ENCODE peak calls at places on chromosomes 16 and 17, in seven cellular contexts. One of them, this sample, is unnamed.

GRCh38 chr17:27481327-27481726 is 25.1 kb downstream of the KSR1 start:
- DNase-seq in heart left ventricle: no peak
- DNase-seq in Peyer's patch: peak; percentile 75
- DNase-seq in DND-41: peak; percentile 42
- DNase-seq in neural progenitor cell: no peak
- DNase-seq in psoas muscle: no peak
- DNase-seq in cardiac muscle cell: no peak
- DNase-seq in this sample: no peak

GRCh38 chr17:28920191-28920590 is 17.3 kb upstream of the DHRS13 start:
- DNase-seq in heart left ventricle: no peak
- DNase-seq in Peyer's patch: no peak
- DNase-seq in DND-41: no peak
- DNase-seq in neural progenitor cell: no peak
- DNase-seq in psoas muscle: no peak
- DNase-seq in cardiac muscle cell: no peak
- DNase-seq in this sample: no peak

GRCh38 chr16:57775661-57776469 is 26.4 kb downstream of the KIFC3 start:
- DNase-seq in heart left ventricle: peak; percentile 27
- DNase-seq in Peyer's patch: no peak
- DNase-seq in DND-41: no peak
- DNase-seq in neural progenitor cell: peak; percentile 95
- DNase-seq in psoas muscle: peak; percentile 67
- DNase-seq in cardiac muscle cell: peak; percentile 21
- DNase-seq in this sample: no peak

GRCh38 chr17:66275651-66276050 is 26.8 kb upstream of the PRKCA start:
- DNase-seq in heart left ventricle: no peak
- DNase-seq in Peyer's patch: no peak
- DNase-seq in DND-41: no peak
- DNase-seq in neural progenitor cell: no peak
- DNase-seq in psoas muscle: no peak
- DNase-seq in cardiac muscle cell: peak; percentile 78
- DNase-seq in this sample: no peak

GRCh38 chr16:25097304-25097988 is 14.1 kb upstream of the LCMT1 start:
- DNase-seq in heart left ventricle: no peak
- DNase-seq in Peyer's patch: no peak
- DNase-seq in DND-41: no peak
- DNase-seq in neural progenitor cell: no peak
- DNase-seq in psoas muscle: no peak
- DNase-seq in cardiac muscle cell: peak; percentile 10
- DNase-seq in this sample: no peak

GRCh38 chr16:67449328-67449727 is 18.4 kb downstream of the HSD11B2 start:
- DNase-seq in heart left ventricle: peak; percentile 80
- DNase-seq in Peyer's patch: no peak
- DNase-seq in DND-41: no peak
- DNase-seq in neural progenitor cell: no peak
- DNase-seq in psoas muscle: peak; percentile 69
- DNase-seq in cardiac muscle cell: no peak
- DNase-seq in this sample: no peak

GRCh38 chr17:61260061-61260797 is 139.4 kb upstream of the TBX2 start:
- DNase-seq in heart left ventricle: peak; percentile 35
- DNase-seq in Peyer's patch: no peak
- DNase-seq in DND-41: no peak
- DNase-seq in neural progenitor cell: no peak
- DNase-seq in psoas muscle: no peak
- DNase-seq in cardiac muscle cell: peak; percentile 41
- DNase-seq in this sample: no peak

GRCh38 chr17:69724236-69724635 is 309.7 kb downstream of the MAP2K6 start:
- DNase-seq in heart left ventricle: no peak
- DNase-seq in Peyer's patch: no peak
- DNase-seq in DND-41: no peak
- DNase-seq in neural progenitor cell: no peak
- DNase-seq in psoas muscle: no peak
- DNase-seq in cardiac muscle cell: no peak
- DNase-seq in this sample: no peak

GRCh38 chr17:64020068-64020766 is at the start of gene ICAM2:
- DNase-seq in heart left ventricle: peak; percentile 77
- DNase-seq in Peyer's patch: peak; percentile 96
- DNase-seq in DND-41: peak; percentile 91
- DNase-seq in neural progenitor cell: no peak
- DNase-seq in psoas muscle: peak; percentile 53
- DNase-seq in cardiac muscle cell: no peak
- DNase-seq in this sample: peak; percentile 74

GRCh38 chr16:24525970-24526559 is 13.3 kb upstream of the RBBP6 start:
- DNase-seq in heart left ventricle: no peak
- DNase-seq in Peyer's patch: no peak
- DNase-seq in DND-41: no peak
- DNase-seq in neural progenitor cell: no peak
- DNase-seq in psoas muscle: no peak
- DNase-seq in cardiac muscle cell: peak; percentile 60
- DNase-seq in this sample: no peak

DNA sequence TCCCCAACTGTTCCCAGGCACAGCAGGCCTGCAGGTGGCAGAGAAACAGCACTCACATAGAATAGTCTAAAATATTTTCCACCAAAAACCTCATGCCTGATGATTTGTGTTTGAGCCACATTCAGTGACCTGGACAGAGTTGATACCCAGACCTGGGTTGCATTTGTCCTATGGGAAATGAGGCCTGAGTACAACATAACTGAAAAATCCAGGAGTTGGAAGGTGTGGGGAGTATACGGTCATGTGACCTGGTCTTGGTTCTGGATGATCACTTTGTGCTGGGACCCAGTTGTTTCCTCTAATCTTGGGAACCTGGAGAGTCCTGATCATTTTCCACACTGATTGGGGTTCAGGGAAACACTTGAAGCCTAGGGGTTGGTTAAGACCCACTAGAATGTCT is 200.3 kb upstream of the MPHOSPH6 start:
- DNase-seq in heart left ventricle: no peak
- DNase-seq in Peyer's patch: no peak
- DNase-seq in DND-41: no peak
- DNase-seq in neural progenitor cell: no peak
- DNase-seq in psoas muscle: no peak
- DNase-seq in cardiac muscle cell: no peak
- DNase-seq in this sample: no peak
- TF ChIP-seq CTCF in heart left ventricle: no peak
- TF ChIP-seq CTCF in Peyer's patch: no peak
- TF ChIP-seq CTCF in DND-41: no peak
- TF ChIP-seq CTCF in neural progenitor cell: no peak
- TF ChIP-seq CTCF in psoas muscle: no peak
- TF ChIP-seq CTCF in cardiac muscle cell: no peak
- TF ChIP-seq CTCF in this sample: no peak

GRCh38 chr17:35257080-35257701 is 14.3 kb downstream of the SLFN5 start:
- DNase-seq in heart left ventricle: no peak
- DNase-seq in Peyer's patch: no peak
- DNase-seq in DND-41: no peak
- DNase-seq in neural progenitor cell: no peak
- DNase-seq in psoas muscle: no peak
- DNase-seq in cardiac muscle cell: peak; percentile 56
- DNase-seq in this sample: no peak

GRCh38 chr17:35259001-35259400 is 16.1 kb downstream of the SLFN5 start:
- DNase-seq in heart left ventricle: no peak
- DNase-seq in Peyer's patch: no peak
- DNase-seq in DND-41: no peak
- DNase-seq in neural progenitor cell: no peak
- DNase-seq in psoas muscle: no peak
- DNase-seq in cardiac muscle cell: no peak
- DNase-seq in this sample: no peak

GRCh38 chr17:35254107-35254802 is 11.4 kb downstream of the SLFN5 start:
- DNase-seq in heart left ventricle: peak; percentile 53
- DNase-seq in Peyer's patch: no peak
- DNase-seq in DND-41: no peak
- DNase-seq in neural progenitor cell: no peak
- DNase-seq in psoas muscle: peak; percentile 36
- DNase-seq in cardiac muscle cell: peak; percentile 98
- DNase-seq in this sample: no peak

GRCh38 chr17:35255316-35255715 is 12.4 kb downstream of the SLFN5 start:
- DNase-seq in heart left ventricle: no peak
- DNase-seq in Peyer's patch: no peak
- DNase-seq in DND-41: no peak
- DNase-seq in neural progenitor cell: peak; percentile 79
- DNase-seq in psoas muscle: no peak
- DNase-seq in cardiac muscle cell: no peak
- DNase-seq in this sample: no peak

DNA sequence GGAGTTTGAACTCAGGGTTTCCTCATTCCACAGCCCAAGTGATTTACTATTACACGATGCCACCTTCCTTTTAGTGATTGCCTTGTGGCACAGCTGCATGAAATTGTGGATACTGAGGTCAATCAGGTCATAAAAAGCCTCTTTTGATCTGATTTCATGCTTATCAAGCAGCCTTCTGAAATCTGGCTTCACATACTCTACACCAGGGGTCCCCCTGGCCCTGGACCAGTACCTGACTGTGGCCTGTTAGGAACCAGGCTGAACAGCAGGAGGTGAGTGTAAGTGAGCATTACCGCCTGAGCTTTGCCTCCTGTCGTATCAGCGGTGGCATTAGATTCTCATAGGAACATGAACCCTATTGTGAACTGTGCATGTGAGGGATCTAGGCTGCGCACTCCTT is 13.8 kb downstream of the SLFN5 start:
- DNase-seq in heart left ventricle: no peak
- DNase-seq in Peyer's patch: no peak
- DNase-seq in DND-41: no peak
- DNase-seq in neural progenitor cell: no peak
- DNase-seq in psoas muscle: no peak
- DNase-seq in cardiac muscle cell: no peak
- DNase-seq in this sample: no peak
- TF ChIP-seq CTCF in heart left ventricle: no peak
- TF ChIP-seq CTCF in Peyer's patch: no peak
- TF ChIP-seq CTCF in DND-41: no peak
- TF ChIP-seq CTCF in neural progenitor cell: no peak
- TF ChIP-seq CTCF in psoas muscle: no peak
- TF ChIP-seq CTCF in cardiac muscle cell: no peak
- TF ChIP-seq CTCF in this sample: no peak

DNA sequence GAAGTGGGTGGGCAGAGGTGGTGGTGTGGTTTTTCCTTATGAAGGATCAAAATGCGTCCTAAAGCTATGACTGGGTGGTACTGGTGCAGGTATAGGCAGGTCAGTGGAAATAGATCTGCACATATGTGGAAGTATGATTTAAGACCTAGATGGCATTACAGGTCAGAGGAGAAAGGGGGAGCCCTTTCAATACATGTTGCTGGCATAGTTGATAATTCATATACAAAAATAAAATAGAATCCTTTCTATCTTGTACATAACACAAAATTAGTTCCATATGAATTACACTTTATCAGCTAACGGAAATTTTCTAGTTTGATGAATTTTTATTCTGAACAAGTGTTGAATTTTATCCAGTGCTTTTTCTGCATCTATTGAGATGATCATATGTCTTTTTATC is 20.8 kb upstream of the PIK3R5 start:
- DNase-seq in heart left ventricle: no peak
- DNase-seq in Peyer's patch: no peak
- DNase-seq in DND-41: no peak
- DNase-seq in neural progenitor cell: no peak
- DNase-seq in psoas muscle: no peak
- DNase-seq in cardiac muscle cell: no peak
- DNase-seq in this sample: no peak
- TF ChIP-seq CTCF in heart left ventricle: no peak
- TF ChIP-seq CTCF in Peyer's patch: no peak
- TF ChIP-seq CTCF in DND-41: peak; percentile 46
- TF ChIP-seq CTCF in neural progenitor cell: no peak
- TF ChIP-seq CTCF in psoas muscle: no peak
- TF ChIP-seq CTCF in cardiac muscle cell: peak; percentile 12
- TF ChIP-seq CTCF in this sample: no peak

GRCh38 chr16:2224183-2224486 is 744 bp downstream of the E4F1 start:
- DNase-seq in heart left ventricle: no peak
- DNase-seq in Peyer's patch: no peak
- DNase-seq in DND-41: no peak
- DNase-seq in neural progenitor cell: no peak
- DNase-seq in psoas muscle: no peak
- DNase-seq in cardiac muscle cell: peak; percentile 60
- DNase-seq in this sample: peak; percentile 66
- TF ChIP-seq CTCF in heart left ventricle: no peak
- TF ChIP-seq CTCF in Peyer's patch: peak; percentile 27
- TF ChIP-seq CTCF in DND-41: peak; percentile 42
- TF ChIP-seq CTCF in neural progenitor cell: no peak
- TF ChIP-seq CTCF in psoas muscle: no peak
- TF ChIP-seq CTCF in cardiac muscle cell: peak; percentile 38
- TF ChIP-seq CTCF in this sample: no peak

GRCh38 chr16:47873434-47873833 is 282.4 kb downstream of the ABCC12 start:
- DNase-seq in heart left ventricle: no peak
- DNase-seq in Peyer's patch: no peak
- DNase-seq in DND-41: no peak
- DNase-seq in neural progenitor cell: no peak
- DNase-seq in psoas muscle: no peak
- DNase-seq in cardiac muscle cell: no peak
- DNase-seq in this sample: no peak
- TF ChIP-seq CTCF in heart left ventricle: no peak
- TF ChIP-seq CTCF in Peyer's patch: no peak
- TF ChIP-seq CTCF in DND-41: peak; percentile 56
- TF ChIP-seq CTCF in neural progenitor cell: peak; percentile 47
- TF ChIP-seq CTCF in psoas muscle: no peak
- TF ChIP-seq CTCF in cardiac muscle cell: peak; percentile 7
- TF ChIP-seq CTCF in this sample: peak; percentile 38